ENCODE peak calls at places on chromosomes 2 and 18, in four cellular contexts. T, I, F and Q are unnamed samples.

GRCh38 chr2:80392446-80392845 is 87.9 kb upstream of the LRRTM1 start:
- DNase-seq in T (no peak), I (no peak), F (no peak), Q (no peak)

GRCh38 chr2:10912796-10913445 is 1.2 kb downstream of the KCNF1 start:
- DNase-seq in F (no peak), T (no peak), I (peak; percentile 22), Q (no peak)

GRCh38 chr18:12990662-12990976 is 543 bp upstream of the CEP192 start:
- DNase-seq in F (no peak), I (no peak), T (no peak), Q (no peak)

GRCh38 chr2:121081701-121082100 is 203.3 kb downstream of the TFCP2L1 start:
- DNase-seq in T (no peak), I (no peak), F (no peak), Q (no peak)

GRCh38 chr2:215435809-215436704 is at the start of gene FN1:
- DNase-seq in F (peak; percentile 72), I (peak; percentile 93), T (peak; percentile 84), Q (peak; percentile 82)

GRCh38 chr2:69642709-69643601 is 584 bp downstream of the AAK1 start:
- DNase-seq in T (peak; percentile 42), I (peak; percentile 62), F (peak; percentile 7), Q (peak; percentile 50)

GRCh38 chr2:186486651-186487647 is 889 bp downstream of the ZC3H15 start:
- DNase-seq in T (no peak), I (no peak), F (peak; percentile 24), Q (no peak)

GRCh38 chr18:7607535-7608173 is 40.5 kb downstream of the PTPRM start:
- DNase-seq in F (no peak), T (no peak), I (peak; percentile 50), Q (no peak)

GRCh38 chr2:44348385-44348784 is 12.9 kb downstream of the PREPL start:
- DNase-seq in F (no peak), T (no peak), I (no peak), Q (no peak)

GRCh38 chr2:23426284-23426905 is 41.4 kb downstream of the KLHL29 start:
- DNase-seq in I (peak; percentile 59), T (no peak), F (no peak), Q (no peak)

GRCh38 chr2:120912101-120912985 is 176.7 kb downstream of the GLI2 start:
- DNase-seq in I (peak; percentile 81), T (no peak), F (no peak), Q (no peak)

GRCh38 chr2:205367536-205367935 is 314.8 kb upstream of the NRP2 start:
- DNase-seq in I (no peak), F (no peak), T (no peak), Q (no peak)

GRCh38 chr2:158412206-158412605 is 44.3 kb downstream of the CCDC148 start:
- DNase-seq in T (no peak), I (no peak), F (no peak), Q (no peak)

GRCh38 chr18:70415823-70416488 is 127.1 kb downstream of the SOCS6 start:
- DNase-seq in F (no peak), I (no peak), T (no peak), Q (no peak)

GRCh38 chr2:215747244-215747620 is 266.1 kb downstream of the MREG start:
- DNase-seq in I (no peak), T (no peak), F (no peak), Q (no peak)

GRCh38 chr2:240959941-240960308 is 38.5 kb upstream of the SNED1 start:
- DNase-seq in F (no peak), T (no peak), I (no peak), Q (no peak)

GRCh38 chr2:233000886-233001750 is 11.9 kb downstream of the NGEF start:
- DNase-seq in T (no peak), I (no peak), F (no peak), Q (no peak)

GRCh38 chr2:44120428-44120827 is 48.2 kb upstream of the PPM1B start:
- DNase-seq in T (no peak), I (no peak), F (no peak), Q (no peak)

GRCh38 chr2:174681983-174682577 is 82.2 kb downstream of the CHRNA1 start:
- DNase-seq in I (peak; percentile 71), F (peak; percentile 15), T (peak; percentile 26), Q (peak; percentile 21)

GRCh38 chr2:45567288-45567963 is 43.6 kb downstream of the SRBD1 start:
- DNase-seq in F (no peak), T (no peak), I (no peak), Q (no peak)